ENCODE peak calls at places on chromosomes 7 and 10, in five cellular contexts. F, O, D, A and T are unnamed samples.

GRCh38 chr7:24971333-24972165 is 8.4 kb downstream of the OSBPL3 start:
- DNase-seq in F (no peak), O (peak), D (no peak), A (peak), T (no peak)

GRCh38 chr10:35166607-35167006 is 40.0 kb downstream of the CREM start:
- DNase-seq in F (no peak), O (no peak), D (no peak), A (no peak), T (no peak)

GRCh38 chr10:5679606-5680005 is 5.0 kb upstream of the TASOR2 start:
- DNase-seq in F (no peak), O (no peak), D (no peak), A (no peak), T (no peak)

GRCh38 chr7:143492043-143492471 is 14.4 kb downstream of the TAS2R41 start:
- DNase-seq in F (no peak), O (peak), D (no peak), A (no peak), T (no peak)

GRCh38 chr10:86798030-86798429 is 41.6 kb downstream of the BMPR1A start:
- DNase-seq in F (no peak), O (no peak), D (no peak), A (no peak), T (no peak)

GRCh38 chr10:124745678-124746077 is 1.5 kb upstream of the FAM53B start:
- DNase-seq in F (no peak), O (no peak), D (no peak), A (peak), T (no peak)

GRCh38 chr10:122181901-122182799 is 88.9 kb upstream of the BTBD16 start:
- DNase-seq in F (no peak), O (no peak), D (no peak), A (no peak), T (no peak)

GRCh38 chr10:17838080-17838634 is 29.0 kb downstream of the MRC1 start:
- DNase-seq in F (no peak), O (no peak), D (no peak), A (no peak), T (no peak)

GRCh38 chr10:63717089-63717715 is 196.0 kb downstream of the REEP3 start:
- DNase-seq in F (no peak), O (no peak), D (no peak), A (no peak), T (no peak)

GRCh38 chr7:30164567-30164966 is 29.8 kb downstream of the MTURN start:
- DNase-seq in F (no peak), O (no peak), D (no peak), A (peak), T (no peak)

GRCh38 chr7:106568680-106569499 is 92.1 kb downstream of the CCDC71L start:
- DNase-seq in F (peak), O (peak), D (no peak), A (peak), T (no peak)

GRCh38 chr7:4215176-4215720 is 466.8 kb upstream of the FOXK1 start:
- DNase-seq in F (no peak), O (no peak), D (no peak), A (no peak), T (no peak)

GRCh38 chr10:103678104-103678526 is 177.3 kb downstream of the SH3PXD2A start:
- DNase-seq in F (peak), O (peak), D (peak), A (peak), T (peak)

GRCh38 chr7:109246330-109247077 is 676.8 kb downstream of the DNAJB9 start:
- DNase-seq in F (no peak), O (no peak), D (no peak), A (no peak), T (no peak)

GRCh38 chr10:112712536-112712935 is 237.5 kb upstream of the TCF7L2 start:
- DNase-seq in F (no peak), O (no peak), D (no peak), A (no peak), T (no peak)

GRCh38 chr7:151451156-151451555 is 11.2 kb upstream of the CRYGN start:
- DNase-seq in F (no peak), O (no peak), D (no peak), A (no peak), T (no peak)

GRCh38 chr10:33803248-33803647 is 468.8 kb upstream of the NRP1 start:
- DNase-seq in F (no peak), O (no peak), D (no peak), A (no peak), T (no peak)

GRCh38 chr7:87013136-87013840 is 46.2 kb downstream of the ELAPOR2 start:
- DNase-seq in F (no peak), O (no peak), D (no peak), A (peak), T (no peak)

GRCh38 chr7:1567893-1568292 is 1.9 kb downstream of the PSMG3 start:
- DNase-seq in F (no peak), O (peak), D (no peak), A (no peak), T (no peak)

GRCh38 chr7:2843711-2844152 is 376 bp downstream of the GNA12 start:
- DNase-seq in F (no peak), O (no peak), D (peak), A (no peak), T (no peak)

GRCh38 chr10:120600871-120601644 is 144.0 kb downstream of the PLPP4 start:
- DNase-seq in F (peak), O (no peak), D (no peak), A (peak), T (no peak)

GRCh38 chr10:70540089-70540788 is 61.7 kb downstream of the PALD1 start:
- DNase-seq in F (peak), O (no peak), D (no peak), A (no peak), T (no peak)

GRCh38 chr7:143418681-143419458 is 10.2 kb upstream of the EPHA1 start:
- DNase-seq in F (no peak), O (no peak), D (no peak), A (no peak), T (no peak)

GRCh38 chr10:97916586-97916985 is 66.9 kb downstream of the GOLGA7B start:
- DNase-seq in F (no peak), O (no peak), D (no peak), A (no peak), T (no peak)

GRCh38 chr10:121574519-121575170 is 23.6 kb downstream of the FGFR2 start:
- DNase-seq in F (no peak), O (no peak), D (no peak), A (no peak), T (no peak)

GRCh38 chr10:76631054-76631453 is 1006.6 kb downstream of the KCNMA1 start:
- DNase-seq in F (no peak), O (no peak), D (no peak), A (no peak), T (no peak)

GRCh38 chr7:38561166-38561565 is 70.0 kb downstream of the AMPH start:
- DNase-seq in F (no peak), O (no peak), D (no peak), A (no peak), T (no peak)

GRCh38 chr10:92574545-92575377 is 868 bp upstream of the IDE start:
- DNase-seq in F (no peak), O (no peak), D (no peak), A (peak), T (no peak)

GRCh38 chr7:82700739-82701138 is 257.2 kb upstream of the CACNA2D1 start:
- DNase-seq in F (no peak), O (no peak), D (no peak), A (peak), T (no peak)

GRCh38 chr10:30502266-30503058 is 68.5 kb downstream of the MAP3K8 start:
- DNase-seq in F (no peak), O (no peak), D (peak), A (no peak), T (no peak)

GRCh38 chr10:34094146-34094696 is 720.9 kb downstream of the PARD3 start:
- DNase-seq in F (no peak), O (no peak), D (no peak), A (no peak), T (no peak)

GRCh38 chr7:2202901-2203550 is 29.7 kb downstream of the MAD1L1 start:
- DNase-seq in F (no peak), O (no peak), D (no peak), A (no peak), T (no peak)

GRCh38 chr10:6282454-6282958 is 79.8 kb downstream of the PFKFB3 start:
- DNase-seq in F (no peak), O (no peak), D (no peak), A (no peak), T (no peak)

GRCh38 chr7:15007507-15007906 is 105.0 kb upstream of the DGKB start:
- DNase-seq in F (no peak), O (no peak), D (no peak), A (peak), T (no peak)

GRCh38 chr7:128882134-128882533 is 19.5 kb downstream of the ATP6V1F start:
- DNase-seq in F (no peak), O (no peak), D (no peak), A (no peak), T (no peak)